ENCODE peak calls at places on chromosomes 12 and 14, in ten cellular contexts. S is tibial artery; Y is CD4-positive, CD25-positive, alpha-beta regulatory T cell; K is mucosa of descending colon; H is H1; E is neural progenitor cell; O is CD8-positive, alpha-beta T cell; X is adipocyte; W is pancreas; Q is brain microvascular endothelial cell. M is an unnamed sample.

GRCh38 chr14:89013098-89013504 is 188.7 kb downstream of the TTC8 start:
- DNase-seq in H (no peak), W (peak; percentile 77), K (peak; percentile 82), Q (peak; percentile 18), O (no peak), X (peak; percentile 30), E (peak; percentile 25), Y (no peak), S (no peak), M (no peak)

GRCh38 chr12:124566181-124567034 is 1.0 kb downstream of the NCOR2 start:
- DNase-seq in K (peak; percentile 91), Y (peak; percentile 56), H (no peak), W (peak; percentile 79), Q (peak; percentile 70), S (peak; percentile 92), X (peak; percentile 93), O (peak; percentile 53), E (peak; percentile 88), M (no peak)

GRCh38 chr14:105102361-105102760 is 37.1 kb upstream of the GPR132 start:
- DNase-seq in W (no peak), K (no peak), S (no peak), O (no peak), X (no peak), Q (no peak), Y (no peak), H (no peak), E (no peak), M (no peak)

GRCh38 chr14:59481407-59482119 is 2.6 kb downstream of the L3HYPDH start:
- DNase-seq in Y (no peak), O (no peak), K (no peak), Q (no peak), H (no peak), X (peak; percentile 88), E (no peak), S (no peak), W (no peak), M (no peak)

GRCh38 chr12:40157307-40157706 is 51.4 kb upstream of the SLC2A13 start:
- DNase-seq in Y (no peak), Q (no peak), H (no peak), S (no peak), K (no peak), X (no peak), E (no peak), W (no peak), O (no peak), M (no peak)

GRCh38 chr12:79547735-79548347 is 142.9 kb downstream of the PAWR start:
- DNase-seq in E (peak; percentile 64), O (no peak), X (peak; percentile 85), Y (no peak), S (peak; percentile 38), Q (peak; percentile 77), W (peak; percentile 51), K (peak; percentile 75), H (peak; percentile 46), M (peak; percentile 37)

GRCh38 chr12:110135012-110135411 is 10.9 kb downstream of the IFT81 start:
- DNase-seq in Y (no peak), H (no peak), S (no peak), X (peak; percentile 64), E (no peak), W (no peak), K (no peak), Q (peak; percentile 34), O (no peak), M (peak; percentile 26)

GRCh38 chr14:73977896-73978295 is 27.8 kb downstream of the COQ6 start:
- DNase-seq in K (no peak), S (no peak), O (no peak), Q (peak; percentile 25), E (no peak), H (no peak), W (no peak), Y (no peak), X (peak; percentile 32), M (peak; percentile 9)

GRCh38 chr12:58302487-58303011 is 361.2 kb downstream of the ATP23 start:
- DNase-seq in Y (no peak), Q (no peak), E (no peak), H (no peak), W (peak; percentile 47), K (peak; percentile 62), S (no peak), O (no peak), X (peak; percentile 7), M (no peak)

GRCh38 chr12:80711866-80712265 is 4.4 kb downstream of the MYF6 start:
- DNase-seq in X (no peak), O (no peak), W (no peak), Q (no peak), E (no peak), S (no peak), H (no peak), Y (no peak), K (no peak), M (no peak)

GRCh38 chr12:42090899-42091298 is 53.8 kb downstream of the GXYLT1 start:
- DNase-seq in Y (no peak), E (no peak), W (no peak), X (peak; percentile 62), O (no peak), H (no peak), S (no peak), K (no peak), Q (peak; percentile 60), M (peak; percentile 19)

GRCh38 chr12:42162198-42162597 is 17.5 kb upstream of the GXYLT1 start:
- DNase-seq in W (no peak), Y (no peak), K (no peak), S (no peak), E (no peak), H (no peak), O (no peak), Q (peak; percentile 16), X (no peak), M (no peak)

GRCh38 chr12:64450057-64450640 is 1.8 kb upstream of the TBK1 start:
- DNase-seq in Q (no peak), K (no peak), Y (no peak), E (no peak), O (no peak), H (no peak), X (no peak), W (no peak), S (no peak), M (no peak)

GRCh38 chr12:64451687-64452558 is at the start of gene TBK1:
- DNase-seq in Y (peak; percentile 60), O (peak; percentile 51), S (peak; percentile 89), H (peak; percentile 53), X (peak; percentile 93), Q (peak; percentile 83), K (peak; percentile 90), E (peak; percentile 96), W (peak; percentile 92), M (peak; percentile 45)

GRCh38 chr12:64450711-64451486 is 1.0 kb upstream of the TBK1 start:
- DNase-seq in H (no peak), Y (no peak), S (no peak), E (peak; percentile 93), W (no peak), O (no peak), X (peak; percentile 37), K (peak; percentile 10), Q (peak; percentile 13), M (no peak)

GRCh38 chr12:64445490-64445889 is 6.4 kb upstream of the TBK1 start:
- DNase-seq in O (no peak), H (no peak), X (no peak), S (no peak), E (no peak), Y (no peak), Q (no peak), W (no peak), K (no peak), M (no peak)

DNA sequence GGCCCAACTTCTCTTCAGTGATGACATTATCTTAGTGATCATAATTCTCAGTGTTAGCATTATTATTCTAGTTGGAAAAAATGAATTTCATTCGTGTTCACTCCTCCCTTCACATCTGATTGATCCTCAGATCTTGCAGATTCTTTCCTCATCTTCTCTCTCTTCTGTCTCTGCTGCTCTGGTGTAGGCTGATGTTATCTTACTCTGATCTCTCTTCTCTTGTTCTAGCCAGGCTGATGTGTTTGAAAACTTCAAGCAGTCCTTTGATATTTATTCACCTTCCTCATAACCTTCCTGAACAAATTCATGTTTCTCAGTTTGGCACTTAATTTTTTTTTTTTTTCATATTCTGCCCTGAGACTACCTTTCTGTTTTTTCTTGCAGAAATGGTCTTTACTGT is 5.6 kb upstream of the TBK1 start:
- DNase-seq in O (no peak), Q (no peak), Y (no peak), S (no peak), K (no peak), X (no peak), E (no peak), W (no peak), H (no peak), M (no peak)
- H3K36me3 ChIP-seq in O (no peaks in the 10 kb centered on the region), Q (peaks cover 62% of the 10 kb centered on the region), Y (peaks cover 29% of the 10 kb centered on the region), S (peaks cover 26% of the 10 kb centered on the region), K (no peaks in the 10 kb centered on the region), X (peaks cover 93% of the 10 kb centered on the region), E (peaks cover 6% of the 10 kb centered on the region), W (peaks cover 20% of the 10 kb centered on the region), H (peaks cover 52% of the 10 kb centered on the region), M (peaks cover 17% of the 10 kb centered on the region)

DNA sequence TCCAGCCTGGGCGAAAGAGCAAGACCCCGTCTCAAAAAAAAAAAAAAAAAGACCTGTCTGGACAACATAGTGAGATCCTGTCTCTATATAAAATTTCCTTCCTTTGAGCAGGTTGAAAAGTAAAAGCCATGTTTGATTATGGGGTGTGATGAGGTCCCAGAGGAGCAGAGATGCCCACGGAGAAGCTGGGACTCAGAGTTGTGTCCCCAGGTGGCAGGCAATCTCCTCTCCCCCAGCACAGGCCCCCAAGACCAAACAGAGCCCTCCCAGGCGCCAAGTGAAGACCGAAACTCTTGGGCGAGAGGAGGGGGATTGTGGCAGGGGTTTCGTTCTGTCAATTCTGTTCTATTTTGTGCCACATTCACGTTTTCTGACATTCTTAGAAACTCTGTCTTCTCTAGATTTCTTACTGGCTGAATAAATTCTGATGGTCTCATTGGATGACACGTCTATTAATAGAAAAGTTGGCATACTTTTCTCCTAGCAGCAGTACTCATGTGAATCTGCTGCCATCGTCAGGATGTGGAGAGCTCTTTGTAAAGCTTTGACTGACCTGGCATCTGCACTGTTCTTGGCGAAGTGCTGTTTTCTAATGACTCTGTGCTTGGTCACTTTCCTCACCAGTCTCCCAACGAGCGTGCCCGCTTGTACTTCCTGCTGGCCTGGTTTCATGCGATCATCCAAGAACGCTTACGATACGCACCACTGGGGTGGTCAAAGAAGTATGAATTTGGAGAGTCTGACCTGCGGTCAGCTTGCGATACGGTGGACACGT is 43.4 kb downstream of the HSP90AA1 start:
- DNase-seq in W (no peak), Y (no peak), Q (no peak), K (no peak), O (no peak), E (no peak), H (no peak), S (no peak), X (no peak), M (no peak)
- H3K36me3 ChIP-seq in W (peaks cover 79% of the 10 kb centered on the region), Y (peaks cover 77% of the 10 kb centered on the region), Q (peaks cover 89% of the 10 kb centered on the region), K (peaks cover 49% of the 10 kb centered on the region), O (peaks cover 80% of the 10 kb centered on the region), E (peaks cover 7% of the 10 kb centered on the region), H (peaks cover 69% of the 10 kb centered on the region), S (peaks cover 79% of the 10 kb centered on the region), X (peaks cover 87% of the 10 kb centered on the region), M (peaks cover 62% of the 10 kb centered on the region)

GRCh38 chr12:113295846-113296556 is 38.9 kb downstream of the SLC8B1 start:
- DNase-seq in W (no peak), K (no peak), H (no peak), X (no peak), Q (no peak), Y (no peak), S (no peak), E (no peak), O (no peak), M (no peak)
- H3K36me3 ChIP-seq in W (peaks cover 58% of the 10 kb centered on the region), K (peaks cover 13% of the 10 kb centered on the region), H (no peaks in the 10 kb centered on the region), X (peaks cover 16% of the 10 kb centered on the region), Q (peaks cover 16% of the 10 kb centered on the region), Y (peaks cover 45% of the 10 kb centered on the region), S (peaks cover 71% of the 10 kb centered on the region), E (no peaks in the 10 kb centered on the region), O (peaks cover 14% of the 10 kb centered on the region), M (peaks cover 28% of the 10 kb centered on the region)

GRCh38 chr14:76181546-76181945 is 29.8 kb downstream of the GPATCH2L start:
- DNase-seq in Y (no peak), O (no peak), W (no peak), S (no peak), H (no peak), Q (no peak), E (no peak), K (no peak), X (peak; percentile 14), M (no peak)
- H3K36me3 ChIP-seq in Y (peaks cover 78% of the 10 kb centered on the region), O (peaks cover 29% of the 10 kb centered on the region), W (peaks cover 26% of the 10 kb centered on the region), S (peaks cover 75% of the 10 kb centered on the region), H (peaks cover 43% of the 10 kb centered on the region), Q (peaks cover 46% of the 10 kb centered on the region), E (peaks cover 11% of the 10 kb centered on the region), K (no peaks in the 10 kb centered on the region), X (peaks cover 90% of the 10 kb centered on the region), M (peaks cover 11% of the 10 kb centered on the region)

M was measured in BJ.